ENCODE peak calls at places on chromosomes 4 and X, in seven cellular contexts. G, Y, J, U, L, B and N are unnamed samples.

GRCh38 chr4:26687728-26688127 is 103.8 kb downstream of the TBC1D19 start:
- DNase-seq in B (no peak), Y (no peak), J (no peak), G (no peak), L (no peak), U (no peak), N (no peak)

GRCh38 chr4:94032754-94033153 is 174.9 kb upstream of the SMARCAD1 start:
- DNase-seq in U (no peak), Y (no peak), L (no peak), B (no peak), J (no peak), G (peak; percentile 1), N (no peak)

GRCh38 chr4:2696423-2696822 is 59.7 kb downstream of the TNIP2 start:
- DNase-seq in J (no peak), G (no peak), L (no peak), U (no peak), B (no peak), Y (peak; percentile 96), N (no peak)

GRCh38 chrX:1422135-1422465 is 30.2 kb upstream of the SLC25A6 start:
- DNase-seq in Y (no peak), J (no peak), L (no peak), G (no peak), U (no peak), B (peak; percentile 2), N (no peak)

GRCh38 chrX:23694606-23695005 is 27.3 kb downstream of the PRDX4 start:
- DNase-seq in B (peak; percentile 50), J (peak; percentile 2), U (peak; percentile 41), L (no peak), Y (peak; percentile 11), G (peak; percentile 77), N (peak; percentile 18)

GRCh38 chrX:46626566-46626965 is 53.0 kb downstream of the CHST7 start:
- DNase-seq in Y (no peak), L (no peak), B (peak; percentile 48), G (no peak), J (no peak), U (no peak), N (no peak)

GRCh38 chr4:11471613-11472012 is 42.9 kb upstream of the HS3ST1 start:
- DNase-seq in B (no peak), G (no peak), L (no peak), J (no peak), Y (peak; percentile 39), U (no peak), N (no peak)

GRCh38 chrX:132858018-132858417 is 100.4 kb downstream of the HS6ST2 start:
- DNase-seq in G (no peak), B (no peak), Y (no peak), U (no peak), L (no peak), J (no peak), N (no peak)

GRCh38 chr4:2172161-2172560 is 69.8 kb downstream of the HAUS3 start:
- DNase-seq in U (no peak), B (no peak), L (no peak), Y (no peak), J (no peak), G (no peak), N (no peak)

GRCh38 chr4:79025170-79025569 is 85.9 kb upstream of the PAQR3 start:
- DNase-seq in U (no peak), L (no peak), J (no peak), Y (no peak), G (no peak), B (no peak), N (no peak)

GRCh38 chr4:34250562-34250961 is 1993.8 kb downstream of the ARAP2 start:
- DNase-seq in L (no peak), J (no peak), Y (no peak), B (no peak), U (no peak), G (no peak), N (no peak)

GRCh38 chr4:766559-767283 is 59.2 kb downstream of the CPLX1 start:
- DNase-seq in Y (no peak), J (no peak), B (peak; percentile 35), G (no peak), L (no peak), U (no peak), N (no peak)
- H3K27ac ChIP-seq in Y (no peak overlapping the region), J (no peak overlapping the region), B (no peak overlapping the region), G (no peak overlapping the region), L (no peak overlapping the region), U (no peak overlapping the region), N (no peak overlapping the region)

GRCh38 chrX:119885554-119886428 is 9.9 kb upstream of the AKAP14 start:
- DNase-seq in J (no peak), Y (no peak), B (no peak), U (no peak), L (no peak), G (peak; percentile 72), N (no peak)

GRCh38 chrX:119878740-119879139 is 7.1 kb downstream of the NDUFA1 start:
- DNase-seq in B (no peak), U (no peak), J (no peak), G (no peak), L (no peak), Y (no peak), N (no peak)

GRCh38 chrX:119880076-119880475 is 8.4 kb downstream of the NDUFA1 start:
- DNase-seq in L (no peak), G (no peak), Y (no peak), B (no peak), U (no peak), J (no peak), N (no peak)

DNA sequence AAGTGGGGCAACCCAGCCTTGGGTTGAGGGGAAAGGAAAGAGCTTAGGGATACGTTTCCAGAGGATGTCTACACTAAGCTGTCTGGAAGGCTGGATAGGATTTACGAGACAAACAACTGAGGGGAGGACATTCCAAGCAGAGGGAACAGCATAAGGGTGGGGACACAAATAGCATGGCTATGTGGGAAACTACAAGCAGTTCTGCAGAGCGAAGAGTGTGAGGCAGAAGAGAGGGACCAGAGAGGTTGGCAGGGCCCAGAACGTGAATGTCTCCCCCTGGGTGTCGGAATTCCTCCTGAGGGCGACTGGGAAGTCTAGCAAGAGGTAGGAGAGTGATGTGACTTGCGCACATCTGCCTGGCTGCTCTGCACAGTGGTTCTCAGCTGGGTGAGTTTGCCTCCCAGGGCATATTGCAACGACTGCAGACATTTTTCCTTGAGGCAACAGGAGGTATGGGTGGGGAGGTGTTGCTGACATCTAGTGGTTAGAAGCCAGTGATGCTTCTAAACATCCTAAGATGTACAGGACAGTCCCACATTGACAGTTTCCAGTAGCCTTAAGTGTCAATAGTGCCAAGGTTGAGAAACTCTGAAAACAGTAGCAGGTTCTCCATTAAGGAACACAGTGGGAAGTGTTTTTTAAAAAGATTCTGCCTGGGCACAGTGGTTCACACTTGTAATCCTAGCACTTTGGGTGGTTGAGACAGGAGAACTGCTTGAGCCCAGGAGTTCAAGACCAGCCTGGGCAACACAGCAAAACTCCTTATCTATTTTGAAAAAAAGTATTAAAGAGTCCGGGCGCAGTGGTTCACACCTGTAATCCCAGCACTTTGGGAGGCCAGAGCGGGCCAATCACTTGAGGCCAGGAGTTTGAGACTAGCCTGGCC is 9.2 kb downstream of the NDUFA1 start:
- DNase-seq in B (no peak), Y (peak; percentile 35), L (no peak), U (no peak), J (no peak), G (peak; percentile 70), N (no peak)
- H3K27ac ChIP-seq in B (no peak overlapping the region), Y (no peak overlapping the region), L (no peak overlapping the region), U (no peak overlapping the region), J (no peak overlapping the region), G (no peak overlapping the region), N (no peak overlapping the region)

DNA sequence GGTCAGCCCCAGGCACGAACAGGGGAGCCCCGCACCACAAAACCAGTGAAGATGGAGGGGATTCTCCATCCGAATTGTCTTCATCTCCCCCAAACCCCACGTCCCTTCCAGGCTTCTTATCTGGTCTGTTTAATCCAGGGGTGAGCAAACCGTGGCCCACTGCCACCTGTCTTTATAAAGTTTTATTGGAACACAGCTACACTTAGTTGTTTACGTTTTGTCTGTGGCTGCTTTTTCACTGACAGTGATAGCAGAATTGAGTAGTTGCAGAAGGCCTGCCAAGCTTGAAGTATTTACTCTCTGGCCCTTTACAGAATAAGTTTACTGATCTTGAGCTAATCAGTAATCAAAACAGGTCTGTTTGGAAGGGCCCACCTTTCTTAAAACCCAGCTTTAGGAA is 324.0 kb downstream of the ARHGAP10 start:
- DNase-seq in U (no peak), G (no peak), J (no peak), B (no peak), Y (no peak), L (no peak), N (no peak)
- H3K27ac ChIP-seq in U (peak overlapping the region; percentile 91), G (no peak overlapping the region), J (no peak overlapping the region), B (no peak overlapping the region), Y (no peak overlapping the region), L (no peak overlapping the region), N (no peak overlapping the region)

DNA sequence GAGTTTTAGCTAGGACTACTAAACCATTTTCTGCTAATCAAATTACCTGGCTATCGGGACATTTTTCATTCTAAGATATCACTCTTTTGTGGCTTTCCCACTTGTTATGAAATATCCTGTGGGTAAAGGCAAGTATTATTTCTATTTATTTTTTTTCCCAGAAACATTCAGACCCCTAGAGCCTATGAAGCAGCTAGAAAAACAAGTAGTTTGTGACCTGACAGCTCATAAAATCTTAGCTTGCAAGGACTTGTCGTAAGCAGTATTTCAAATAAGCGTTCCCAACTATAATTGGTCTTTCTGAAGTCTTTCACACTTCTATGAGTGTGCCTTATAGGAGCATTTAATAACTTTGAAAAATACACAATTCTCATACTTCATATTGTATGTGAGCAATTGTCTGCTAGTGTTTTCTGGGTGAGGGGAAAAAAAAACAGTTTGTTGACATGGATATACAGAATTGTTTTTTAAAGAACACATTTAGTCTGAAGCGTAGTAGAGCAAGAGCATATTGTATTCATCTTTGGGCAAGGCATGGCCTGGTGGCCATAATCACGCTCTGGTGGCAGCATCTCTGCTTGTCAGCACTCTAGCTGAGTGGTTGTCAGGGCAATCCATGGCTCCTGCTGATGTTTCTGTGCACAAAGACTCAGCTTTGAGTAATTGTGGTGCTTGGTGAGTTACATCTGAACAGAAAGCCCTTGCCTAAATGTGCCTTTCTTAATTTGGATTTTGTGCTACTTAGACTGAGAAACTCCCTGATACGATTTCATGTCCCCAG is 2.6 kb downstream of the MCUB start:
- DNase-seq in G (no peak), U (no peak), J (no peak), L (no peak), Y (no peak), B (no peak), N (no peak)
- H3K27ac ChIP-seq in G (no peak overlapping the region), U (no peak overlapping the region), J (no peak overlapping the region), L (no peak overlapping the region), Y (no peak overlapping the region), B (no peak overlapping the region), N (no peak overlapping the region)

DNA sequence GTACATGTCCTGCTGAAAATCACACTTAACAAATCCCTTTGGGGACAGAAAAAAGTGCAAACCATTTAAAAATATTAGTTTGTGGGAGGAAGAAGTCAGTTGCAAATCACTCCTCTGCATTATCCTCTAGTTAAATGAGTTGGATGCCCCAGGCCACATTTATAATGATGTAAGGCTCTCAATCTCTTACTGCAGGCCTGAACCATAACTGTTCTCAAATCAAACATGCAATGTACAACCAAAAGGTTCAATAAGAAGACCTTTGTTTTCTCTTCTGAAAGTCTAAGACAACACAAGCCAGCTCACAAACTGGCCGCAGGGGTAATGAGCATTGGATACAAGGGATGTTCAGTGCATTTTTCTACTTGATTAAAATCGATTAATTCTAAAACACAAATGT is 39.7 kb downstream of the IGFBP7 start:
- DNase-seq in U (no peak), G (no peak), L (no peak), Y (no peak), B (no peak), J (no peak), N (no peak)
- H3K27ac ChIP-seq in U (no peak overlapping the region), G (peak overlapping the region; percentile 92), L (no peak overlapping the region), Y (no peak overlapping the region), B (no peak overlapping the region), J (peak overlapping the region; percentile 97), N (no peak overlapping the region)

GRCh38 chr4:24808955-24809354 is 13.6 kb downstream of the SOD3 start:
- DNase-seq in J (no peak), L (no peak), B (no peak), G (no peak), Y (no peak), U (no peak), N (no peak)
- H3K27ac ChIP-seq in J (no peak overlapping the region), L (no peak overlapping the region), B (no peak overlapping the region), G (no peak overlapping the region), Y (no peak overlapping the region), U (no peak overlapping the region), N (no peak overlapping the region)